ENCODE peak calls at places on chromosomes 7 and 10, in ten cellular contexts. A is astrocyte, V is PC-3, I is mammary epithelial cell, T is PC-9, W is fibroblast of lung, C is HCT116, X is A549, B is IMR-90, E is OCI-LY7. H is an unnamed sample.

GRCh38 chr7:39758234-39758970 is 135.0 kb downstream of the RALA start:
- DNase-seq in A (no peak), I (peak; percentile 35), V (no peak), T (no peak), W (no peak), X (no peak), C (no peak), E (no peak), B (no peak), H (no peak)

GRCh38 chr10:92965314-92965713 is 95.3 kb upstream of the CYP26C1 start:
- DNase-seq in C (peak; percentile 34), T (peak; percentile 45), A (peak; percentile 37), I (peak; percentile 28), B (peak; percentile 73), W (peak; percentile 51), E (peak; percentile 58), V (peak; percentile 68), X (peak; percentile 63), H (no peak)

GRCh38 chr10:59622320-59622901 is 87.2 kb downstream of the SLC16A9 start:
- DNase-seq in X (peak; percentile 65), A (peak; percentile 23), I (peak; percentile 34), C (peak; percentile 67), T (no peak), B (peak; percentile 61), W (peak; percentile 47), E (peak; percentile 54), V (peak; percentile 98), H (peak; percentile 36)

GRCh38 chr10:9097206-9097990 is 1042.9 kb downstream of the GATA3 start:
- DNase-seq in T (no peak), B (no peak), C (no peak), W (peak; percentile 3), V (no peak), A (peak; percentile 1), E (no peak), I (peak; percentile 20), X (no peak), H (no peak)

GRCh38 chr7:130272456-130273080 is 5.9 kb downstream of the CPA2 start:
- DNase-seq in C (no peak), W (no peak), T (no peak), E (no peak), I (peak; percentile 82), X (no peak), V (no peak), A (no peak), B (no peak), H (no peak)

GRCh38 chr10:52688906-52689305 is 83.7 kb downstream of the MBL2 start:
- DNase-seq in V (peak; percentile 95), A (no peak), W (no peak), C (no peak), E (no peak), I (peak; percentile 29), B (no peak), T (no peak), X (no peak), H (no peak)

GRCh38 chr7:45048748-45049147 is 40.0 kb downstream of the NACAD start:
- DNase-seq in T (peak; percentile 98), V (peak; percentile 64), A (peak; percentile 29), X (no peak), W (peak; percentile 39), E (no peak), B (no peak), I (peak; percentile 78), C (no peak), H (no peak)

GRCh38 chr10:34628174-34628802 is 186.8 kb downstream of the PARD3 start:
- DNase-seq in X (no peak), A (peak; percentile 45), T (no peak), B (peak; percentile 46), V (no peak), W (peak; percentile 62), C (no peak), I (no peak), E (no peak), H (no peak)

GRCh38 chr7:75711076-75711475 is 27.7 kb downstream of the HIP1 start:
- DNase-seq in V (no peak), I (no peak), T (no peak), C (no peak), X (no peak), W (no peak), E (no peak), B (no peak), A (no peak), H (no peak)

DNA sequence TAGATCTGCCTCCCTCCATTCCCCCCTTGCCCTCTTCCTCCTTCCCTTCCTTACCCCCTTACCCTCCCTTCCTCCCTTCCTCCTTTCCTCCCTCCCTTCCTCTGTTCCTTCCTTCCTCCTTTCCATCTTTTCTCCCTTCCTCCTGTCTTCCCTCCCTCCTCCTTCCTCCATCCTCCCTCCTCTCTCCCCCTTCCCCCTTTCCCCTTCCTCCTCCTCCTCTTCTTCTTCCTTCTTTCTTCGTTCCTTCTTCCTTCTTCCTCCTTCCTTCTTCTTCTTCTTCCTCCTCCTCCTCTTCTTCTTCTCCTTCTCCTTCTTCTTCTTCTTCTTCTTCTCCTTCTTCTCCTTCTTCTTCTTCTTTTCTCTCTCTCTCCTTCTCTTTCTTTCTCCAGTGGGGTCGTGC is 57.9 kb downstream of the MRC1 start:
- DNase-seq in E (no peak), X (no peak), B (no peak), T (no peak), V (no peak), C (no peak), A (no peak), W (no peak), I (no peak), H (no peak)
- H3K9me3 ChIP-seq in E (no peaks in the 10 kb centered on the region), X (no peaks in the 10 kb centered on the region), B (no peaks in the 10 kb centered on the region), T (no peaks in the 10 kb centered on the region), V (no peaks in the 10 kb centered on the region), C (no peaks in the 10 kb centered on the region), A (no peaks in the 10 kb centered on the region), W (no peaks in the 10 kb centered on the region), I (no peaks in the 10 kb centered on the region), H (no peaks in the 10 kb centered on the region)

GRCh38 chr7:96248405-96248804 is 73.5 kb downstream of the SLC25A13 start:
- DNase-seq in I (no peak), W (no peak), V (no peak), T (no peak), B (no peak), E (no peak), X (no peak), A (no peak), C (no peak), H (no peak)

GRCh38 chr7:96246972-96247371 is 74.9 kb downstream of the SLC25A13 start:
- DNase-seq in T (no peak), W (no peak), A (no peak), I (no peak), B (no peak), V (no peak), X (no peak), C (no peak), E (no peak), H (no peak)

GRCh38 chr7:96241834-96242233 is 80.1 kb downstream of the SLC25A13 start:
- DNase-seq in I (no peak), E (no peak), A (peak; percentile 56), X (no peak), B (no peak), W (peak; percentile 56), T (no peak), V (no peak), C (no peak), H (no peak)

GRCh38 chr7:96244992-96245292 is 77.0 kb downstream of the SLC25A13 start:
- DNase-seq in A (no peak), W (no peak), I (no peak), X (no peak), B (no peak), E (no peak), V (no peak), C (no peak), T (no peak), H (no peak)

GRCh38 chr7:96244244-96244991 is 77.5 kb downstream of the SLC25A13 start:
- DNase-seq in C (no peak), W (no peak), V (no peak), A (no peak), B (no peak), T (no peak), X (no peak), E (no peak), I (no peak), H (no peak)
- H3K27ac ChIP-seq in C (no peak overlapping the region), W (no peak overlapping the region), V (no peak overlapping the region), A (no peak overlapping the region), B (no peak overlapping the region), T (no peak overlapping the region), X (no peak overlapping the region), E (no peak overlapping the region), I (no peak overlapping the region), H (no peak overlapping the region)

GRCh38 chr7:27213150-27213903 is 13.4 kb upstream of the HOXA13 start:
- DNase-seq in C (no peak), V (no peak), W (no peak), E (no peak), A (no peak), T (no peak), X (no peak), I (no peak), B (no peak), H (no peak)
- H3K4me2 ChIP-seq in C (no peak overlapping the region), V (no peak overlapping the region), W (no peak overlapping the region), E (no peak overlapping the region), A (no peak overlapping the region), T (no peak overlapping the region), X (no peak overlapping the region), I (no peak overlapping the region), B (no peak overlapping the region), H (no peak overlapping the region)

DNA sequence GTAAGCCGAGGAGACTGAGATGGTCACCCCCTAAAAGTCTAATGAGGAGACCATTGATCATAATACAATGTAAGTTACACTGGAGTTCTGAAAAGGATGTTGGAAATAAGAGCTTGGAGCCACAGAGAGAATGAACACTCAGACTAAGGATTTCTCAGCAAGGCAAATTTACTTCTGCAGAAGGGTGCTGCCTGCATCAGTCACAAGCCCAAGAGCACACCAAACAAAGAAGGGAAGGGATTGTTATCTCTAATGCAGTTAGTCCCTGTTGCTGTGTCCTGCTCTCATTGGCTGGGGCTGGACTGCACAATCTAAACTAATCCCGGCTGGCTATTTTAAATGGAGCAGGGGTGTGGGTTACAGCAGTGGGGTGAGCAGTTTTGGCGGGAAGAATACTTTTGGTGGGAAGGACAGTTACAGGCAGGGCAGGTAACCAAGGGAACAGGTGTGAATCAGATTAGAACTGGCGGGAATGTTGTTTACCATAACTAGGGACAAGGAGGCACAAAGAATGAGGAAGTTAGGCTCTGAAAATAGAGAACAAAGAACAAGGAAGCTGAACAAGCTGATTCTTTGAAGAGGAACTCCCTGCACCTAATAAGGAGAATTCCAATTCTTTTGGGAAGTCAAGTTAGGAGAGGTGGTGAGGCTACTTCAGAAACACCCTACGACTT is 30.3 kb upstream of the TRIM24 start:
- DNase-seq in A (peak; percentile 4), C (no peak), E (peak; percentile 11), I (peak; percentile 6), W (peak; percentile 1), V (peak; percentile 2), B (no peak), T (no peak), X (peak; percentile 14), H (no peak)
- H3K9me3 ChIP-seq in A (peaks cover 19% of the 10 kb centered on the region), C (no peaks in the 10 kb centered on the region), E (peaks cover 9% of the 10 kb centered on the region), I (peaks cover 22% of the 10 kb centered on the region), W (no peaks in the 10 kb centered on the region), V (peaks cover 10% of the 10 kb centered on the region), B (peaks cover 17% of the 10 kb centered on the region), T (peaks cover 29% of the 10 kb centered on the region), X (peaks cover 31% of the 10 kb centered on the region), H (peaks cover 20% of the 10 kb centered on the region)

GRCh38 chr10:122426834-122427233 is 27.6 kb upstream of the ARMS2 start:
- DNase-seq in W (no peak), C (no peak), T (no peak), I (no peak), A (no peak), X (no peak), B (no peak), V (no peak), E (no peak), H (no peak)
- H3K27ac ChIP-seq in W (no peak overlapping the region), C (no peak overlapping the region), T (no peak overlapping the region), I (no peak overlapping the region), A (no peak overlapping the region), X (no peak overlapping the region), B (no peak overlapping the region), V (no peak overlapping the region), E (no peak overlapping the region), H (no peak overlapping the region)